ENCODE peak calls at places on chromosome 3, in four cellular contexts. U is A549, Z is lung microvascular endothelial cell, Q is colonic mucosa. T is an unnamed sample.

GRCh38 chr3:58556761-58557181 is 19.8 kb upstream of the ACOX2 start:
- DNase-seq in Z (no peak), U (no peak), Q (no peak), T (no peak)

GRCh38 chr3:67154429-67154828 is 156.3 kb downstream of the KBTBD8 start:
- DNase-seq in U (no peak), Q (no peak), Z (no peak), T (no peak)

GRCh38 chr3:23459915-23460546 is 256.9 kb downstream of the UBE2E2 start:
- DNase-seq in U (no peak), Z (no peak), Q (no peak), T (no peak)

GRCh38 chr3:52712291-52713212 is 6.6 kb downstream of the SPCS1 start:
- DNase-seq in Q (no peak), U (no peak), Z (no peak), T (no peak)

GRCh38 chr3:110504901-110505300 is 566.7 kb upstream of the NECTIN3 start:
- DNase-seq in U (no peak), Q (no peak), Z (no peak), T (no peak)

GRCh38 chr3:19885468-19885867 is 48.5 kb downstream of the EFHB start:
- DNase-seq in Q (no peak), Z (peak), U (peak), T (no peak)

GRCh38 chr3:149368201-149368849 is 9.1 kb downstream of the TM4SF1 start:
- DNase-seq in Q (peak), Z (peak), U (no peak), T (no peak)

GRCh38 chr3:184371570-184372018 is 6.4 kb downstream of the THPO start:
- DNase-seq in U (peak), Z (peak), Q (peak), T (peak)

GRCh38 chr3:87167634-87168456 is 59.3 kb upstream of the CHMP2B start:
- DNase-seq in U (peak), Q (peak), Z (peak), T (no peak)

GRCh38 chr3:48039487-48040190 is 23.4 kb upstream of the MAP4 start:
- DNase-seq in Z (peak), U (peak), Q (no peak), T (no peak)

GRCh38 chr3:56937580-56937979 is 122.9 kb upstream of the SPATA12 start:
- DNase-seq in U (no peak), Q (no peak), Z (no peak), T (no peak)

GRCh38 chr3:156533205-156533604 is 21.7 kb downstream of the SSR3 start:
- DNase-seq in Z (no peak), U (no peak), Q (no peak), T (no peak)

GRCh38 chr3:152200476-152201422 is 68.0 kb upstream of the MBNL1 start:
- DNase-seq in Q (no peak), U (no peak), Z (peak), T (no peak)

GRCh38 chr3:138173769-138174420 is 826 bp downstream of the DBR1 start:
- DNase-seq in Q (no peak), Z (no peak), U (no peak), T (no peak)

GRCh38 chr3:168847293-168847883 is 751.7 kb upstream of the GOLIM4 start:
- DNase-seq in Q (no peak), Z (peak), U (no peak), T (no peak)

GRCh38 chr3:46433841-46434240 is 26.8 kb downstream of the CCRL2 start:
- DNase-seq in Z (no peak), Q (no peak), U (no peak), T (no peak)

GRCh38 chr3:59483191-59483590 is 433.4 kb upstream of the CFAP20DC start:
- DNase-seq in Q (no peak), U (no peak), Z (no peak), T (no peak)

GRCh38 chr3:177905895-177906511 is 630.2 kb upstream of the KCNMB2 start:
- DNase-seq in Z (peak), Q (no peak), U (no peak), T (no peak)

GRCh38 chr3:138675393-138675792 is 66.8 kb downstream of the FAIM start:
- DNase-seq in U (peak), Q (no peak), Z (no peak), T (no peak)

GRCh38 chr3:52422669-52423068 is 22.2 kb downstream of the SEMA3G start:
- DNase-seq in Q (no peak), U (no peak), Z (no peak), T (no peak)

GRCh38 chr3:35338186-35338585 is 301.1 kb upstream of the ARPP21 start:
- DNase-seq in U (no peak), Q (no peak), Z (peak), T (no peak)